ENCODE peak calls at places on chromosomes 13 and 19, in eight cellular contexts. L, J, W, S, R, N, C and P are unnamed samples.

GRCh38 chr19:5641171-5641570 is 18.3 kb downstream of the SAFB start:
- DNase-seq in L (no peak), W (no peak), N (no peak), R (peak), S (no peak), C (no peak), J (no peak), P (no peak)

GRCh38 chr19:34180709-34181108 is 8.4 kb downstream of the LSM14A start:
- DNase-seq in S (no peak), R (no peak), C (no peak), W (no peak), J (no peak), N (no peak), L (no peak), P (no peak)

GRCh38 chr13:74136089-74136658 is 2.0 kb upstream of the KLF12 start:
- DNase-seq in R (peak), S (no peak), L (peak), J (peak), C (no peak), W (peak), N (no peak), P (peak)

GRCh38 chr13:34349091-34349722 is 531.3 kb downstream of the RFC3 start:
- DNase-seq in J (no peak), W (peak), C (peak), S (peak), N (peak), L (peak), R (peak), P (peak)

GRCh38 chr13:21318891-21319532 is 140.1 kb downstream of the ZDHHC20 start:
- DNase-seq in W (no peak), S (no peak), N (no peak), J (no peak), R (no peak), L (no peak), C (no peak), P (no peak)

GRCh38 chr19:1929051-1929742 is 11.8 kb upstream of the CSNK1G2 start:
- DNase-seq in S (no peak), C (no peak), N (peak), J (peak), L (peak), W (peak), R (no peak), P (peak)

GRCh38 chr19:33803383-33803782 is 6.7 kb downstream of the KCTD15 start:
- DNase-seq in R (no peak), N (no peak), C (no peak), W (no peak), J (no peak), L (no peak), S (no peak), P (no peak)

GRCh38 chr19:34962281-34962944 is 1.6 kb downstream of the ZNF792 start:
- DNase-seq in C (no peak), R (no peak), J (no peak), N (no peak), L (peak), S (no peak), W (no peak), P (peak)

GRCh38 chr19:1410136-1410786 is 2.9 kb downstream of the DAZAP1 start:
- DNase-seq in W (peak), J (no peak), R (no peak), C (no peak), N (peak), S (no peak), L (no peak), P (peak)

GRCh38 chr19:19602136-19602712 is 16.3 kb downstream of the PBX4 start:
- DNase-seq in W (no peak), S (no peak), R (no peak), L (no peak), J (no peak), N (no peak), C (no peak), P (no peak)

GRCh38 chr13:93903909-93904308 is 575.6 kb downstream of the DCT start:
- DNase-seq in J (no peak), S (no peak), L (no peak), R (no peak), W (no peak), N (no peak), C (no peak), P (no peak)

GRCh38 chr13:112641456-112641855 is 48.4 kb upstream of the ATP11A start:
- DNase-seq in C (no peak), J (no peak), W (no peak), R (no peak), S (no peak), L (no peak), N (peak), P (no peak)

GRCh38 chr13:43054803-43055802 is 31.7 kb downstream of the DNAJC15 start:
- DNase-seq in L (peak), S (no peak), N (peak), W (peak), R (no peak), C (peak), J (no peak), P (peak)

GRCh38 chr13:51420681-51421476 is 32.0 kb downstream of the INTS6 start:
- DNase-seq in L (no peak), J (no peak), R (no peak), C (no peak), S (no peak), N (no peak), W (no peak), P (no peak)
- TF ChIP-seq CTCF in L (no peak), J (no peak), R (no peak), C (no peak), S (no peak), N (no peak), W (no peak), P (no peak)

DNA sequence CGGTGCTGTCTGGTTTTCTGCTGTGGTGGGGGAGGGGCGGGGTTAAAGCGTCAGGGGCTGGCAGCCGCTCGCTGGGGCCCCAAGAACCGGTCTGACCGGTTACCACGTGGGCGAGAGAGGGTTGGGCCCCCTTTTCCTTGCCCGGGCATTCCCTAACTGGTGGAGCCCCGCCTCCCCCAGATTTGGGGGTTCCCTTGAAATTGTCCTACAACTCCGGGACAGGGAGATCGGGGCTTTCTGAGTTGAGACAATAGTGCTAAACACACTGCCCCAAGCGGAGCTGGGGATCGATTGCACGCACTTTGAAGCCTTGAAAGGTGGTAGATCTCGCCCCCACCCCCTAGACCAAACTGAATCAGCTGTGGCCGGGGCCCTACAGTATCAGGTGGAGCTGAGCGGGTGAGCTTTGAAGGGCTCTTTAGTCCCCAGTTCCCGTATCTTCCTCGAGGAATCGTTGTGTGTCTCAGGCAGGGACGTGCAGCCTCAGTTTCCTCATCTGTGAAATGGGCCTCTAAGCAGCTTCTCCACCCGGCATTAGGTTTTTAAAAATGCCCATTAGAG is 4.8 kb downstream of the IER2 start:
- DNase-seq in S (no peak), R (peak), N (peak), W (peak), L (peak), C (no peak), J (peak), P (no peak)
- TF ChIP-seq CTCF in S (peak), R (no peak), N (no peak), W (peak), L (peak), C (peak), J (no peak), P (peak)

DNA sequence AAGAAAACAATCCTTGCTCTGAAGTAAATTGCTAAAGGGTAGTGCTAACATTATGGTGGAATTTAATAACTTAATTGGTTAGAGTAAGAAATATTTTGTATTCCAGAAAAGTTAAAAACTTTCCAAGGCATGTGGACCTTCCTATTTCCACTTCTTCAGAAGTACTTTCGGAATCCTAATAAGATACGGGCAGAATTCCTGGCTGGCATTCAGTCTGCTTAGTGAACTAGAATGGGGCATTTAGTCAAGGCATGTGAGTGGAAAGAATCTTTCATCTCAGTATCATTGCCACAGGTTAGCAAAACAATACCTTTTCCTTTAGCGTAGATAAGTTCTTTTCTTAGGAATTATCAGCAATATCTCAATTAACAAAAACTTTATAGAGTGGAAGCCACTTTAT is 85.1 kb downstream of the TNFRSF19 start:
- DNase-seq in J (no peak), R (no peak), L (no peak), S (no peak), C (no peak), W (no peak), N (no peak), P (no peak)
- TF ChIP-seq CTCF in J (no peak), R (no peak), L (no peak), S (no peak), C (no peak), W (no peak), N (no peak), P (no peak)

DNA sequence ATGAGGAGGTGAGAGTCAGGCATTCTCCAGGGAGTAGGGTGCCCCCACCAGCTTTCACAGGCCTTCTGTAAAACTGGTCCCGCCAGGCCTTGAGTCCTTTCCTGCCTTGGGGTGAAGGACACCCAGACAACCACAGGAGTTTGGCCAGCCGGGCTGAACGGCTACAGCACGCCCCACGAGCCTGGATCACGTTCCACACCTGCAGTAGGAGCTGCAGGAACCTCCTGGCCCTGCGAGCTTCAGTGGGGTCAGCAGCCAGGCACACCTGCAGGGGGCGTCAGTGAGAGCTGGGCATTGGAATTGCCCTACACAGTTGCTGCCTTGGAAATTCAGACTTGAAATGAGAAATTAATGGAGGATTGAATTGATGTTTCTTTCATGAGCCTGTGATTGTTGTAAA is 45.7 kb downstream of the COL4A2 start:
- DNase-seq in C (no peak), N (no peak), W (no peak), L (no peak), S (no peak), R (no peak), J (no peak), P (no peak)
- TF ChIP-seq CTCF in C (peak), N (no peak), W (peak), L (peak), S (peak), R (no peak), J (no peak), P (no peak)

DNA sequence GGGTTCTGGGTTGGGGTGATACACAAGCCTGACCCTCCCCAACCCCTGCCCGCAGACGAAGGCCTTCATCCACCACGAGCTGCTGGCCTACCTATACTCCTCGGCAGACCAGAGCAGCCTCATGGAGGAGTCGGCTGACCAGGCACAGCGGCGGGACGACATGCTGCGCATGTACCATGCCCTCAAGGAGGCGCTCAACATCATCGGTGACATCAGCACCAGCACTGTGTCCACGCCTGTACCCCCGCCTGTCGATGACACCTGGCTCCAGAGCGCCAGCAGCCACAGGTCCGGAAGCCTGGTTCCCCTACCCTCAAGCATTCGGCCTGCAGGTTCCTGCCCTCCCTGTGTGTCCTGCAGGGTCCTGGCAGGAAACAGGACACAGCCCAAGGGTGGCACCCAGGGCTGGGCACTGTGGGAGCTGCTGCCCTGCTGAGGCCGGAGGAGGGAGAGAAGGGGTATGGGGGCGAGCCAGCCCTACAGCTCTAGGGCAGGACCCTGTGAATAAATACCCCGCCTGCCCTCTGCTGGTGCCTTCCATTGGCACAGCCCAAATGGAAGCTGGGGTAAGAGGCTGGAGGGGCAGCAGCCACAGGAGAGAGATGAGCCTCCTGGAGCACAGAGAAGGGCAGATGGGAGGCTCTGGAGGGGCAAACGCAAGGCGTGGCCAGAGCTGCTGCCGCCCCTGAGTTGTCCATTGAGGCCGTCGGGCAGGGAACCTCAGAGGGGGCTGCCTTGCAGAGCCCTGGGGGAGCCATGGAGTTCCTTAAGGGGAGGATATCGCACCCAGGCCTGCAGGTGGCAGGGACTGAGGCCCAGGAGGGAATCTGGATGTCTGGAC is 6.8 kb downstream of the TMED1 start:
- DNase-seq in J (no peak), S (no peak), L (no peak), N (no peak), R (no peak), W (no peak), C (no peak), P (no peak)
- TF ChIP-seq CTCF in J (no peak), S (no peak), L (peak), N (no peak), R (no peak), W (peak), C (no peak), P (peak)

GRCh38 chr19:48069435-48069834 is 25.6 kb upstream of the CABP5 start:
- DNase-seq in J (no peak), R (no peak), N (no peak), C (no peak), L (no peak), W (no peak), S (no peak), P (no peak)
- TF ChIP-seq CTCF in J (no peak), R (no peak), N (no peak), C (no peak), L (peak), W (no peak), S (no peak), P (no peak)